ENCODE peak calls at places on chromosome 1, in ten cellular contexts. N is NCI-H1694, S is omental fat pad, Q is SK-N-SH, B is iris pigment epithelial cell, R is mesendoderm, O is posterior cingulate gyrus, T is C1 segment of cervical spinal cord, A is heart left ventricle, H is H9. C is an unnamed sample.

GRCh38 chr1:77412794-77413530 is 131.1 kb downstream of the AK5 start:
- DNase-seq in H (peak), O (no peak), B (no peak), S (no peak), Q (no peak), T (no peak), R (peak), N (no peak), A (no peak), C (no peak)

GRCh38 chr1:44730741-44731512 is at the start of gene RNU5D-1:
- DNase-seq in N (peak), A (peak), R (peak), T (peak), H (peak), Q (peak), B (peak), O (peak), S (peak), C (peak)

GRCh38 chr1:100719490-100719889 is at the start of gene VCAM1:
- DNase-seq in N (no peak), O (no peak), S (no peak), A (peak), Q (no peak), T (no peak), B (peak), R (peak), H (peak), C (no peak)

GRCh38 chr1:11384170-11384554 is 94.8 kb upstream of the DISP3 start:
- DNase-seq in H (no peak), T (no peak), O (no peak), Q (no peak), B (peak), S (no peak), A (no peak), R (no peak), N (no peak), C (no peak)

GRCh38 chr1:12475947-12476346 is 142.1 kb downstream of the DHRS3 start:
- DNase-seq in N (no peak), T (no peak), O (no peak), S (no peak), Q (no peak), A (no peak), H (no peak), R (no peak), B (peak), C (no peak)

GRCh38 chr1:232767381-232768074 is 37.7 kb upstream of the MAP10 start:
- DNase-seq in H (no peak), Q (no peak), R (no peak), B (peak), N (peak), A (no peak), T (no peak), S (no peak), O (no peak), C (peak)

GRCh38 chr1:63318255-63319068 is 3.9 kb upstream of the FOXD3 start:
- DNase-seq in O (no peak), B (no peak), H (no peak), S (no peak), R (no peak), T (no peak), A (no peak), N (no peak), Q (peak), C (no peak)

GRCh38 chr1:107990606-107991005 is 25.6 kb upstream of the VAV3 start:
- DNase-seq in T (no peak), B (no peak), S (no peak), O (no peak), Q (no peak), A (no peak), H (no peak), N (no peak), R (no peak), C (no peak)

GRCh38 chr1:202197670-202198359 is 4.2 kb downstream of the LGR6 start:
- DNase-seq in A (no peak), H (no peak), B (no peak), T (no peak), O (no peak), R (no peak), S (no peak), N (no peak), Q (no peak), C (no peak)

GRCh38 chr1:63943393-63943792 is 169.6 kb downstream of the ROR1 start:
- DNase-seq in A (no peak), S (no peak), N (no peak), T (no peak), H (no peak), Q (peak), O (no peak), B (no peak), R (peak), C (no peak)

GRCh38 chr1:234998174-234998741 is 130.4 kb downstream of the TOMM20 start:
- DNase-seq in Q (no peak), H (peak), T (no peak), O (no peak), R (peak), S (no peak), A (peak), N (no peak), B (no peak), C (no peak)

GRCh38 chr1:41365772-41366427 is 4.7 kb downstream of the FOXO6 start:
- DNase-seq in Q (no peak), T (no peak), O (peak), R (peak), A (no peak), S (no peak), H (peak), B (no peak), N (peak), C (no peak)

GRCh38 chr1:2233468-2233867 is 5.3 kb downstream of the SKI start:
- DNase-seq in R (no peak), H (peak), B (peak), O (no peak), Q (no peak), A (no peak), N (no peak), S (no peak), T (no peak), C (no peak)

GRCh38 chr1:221858758-221859157 is 116.9 kb upstream of the DUSP10 start:
- DNase-seq in Q (no peak), T (no peak), N (no peak), S (no peak), H (no peak), B (peak), A (no peak), O (no peak), R (no peak), C (no peak)

GRCh38 chr1:37620707-37621106 is 14.0 kb downstream of the RSPO1 start:
- DNase-seq in N (no peak), R (no peak), O (no peak), S (no peak), A (no peak), Q (no peak), H (no peak), T (no peak), B (no peak), C (no peak)

GRCh38 chr1:102902045-102902444 is 206.3 kb downstream of the COL11A1 start:
- DNase-seq in A (no peak), H (no peak), N (no peak), R (no peak), O (no peak), S (no peak), B (peak), Q (no peak), T (no peak), C (no peak)

C was measured in thoracic aorta.